ENCODE peak calls at places on chromosomes 7 and 10, in ten cellular contexts. X is CD4-positive, alpha-beta T cell; R is Peyer's patch; A is A549; Z is brain microvascular endothelial cell; J is foreskin keratinocyte; C is retinal pigment epithelial cell; F is left ventricle myocardium inferior; U is lower lobe of right lung; D is AG04450. P is an unnamed sample.

GRCh38 chr7:94396044-94396443 is 1.3 kb downstream of the COL1A2 start:
- DNase-seq in X (no peak), R (no peak), A (no peak), Z (peak), J (no peak), C (no peak), F (no peak), U (no peak), D (peak), P (no peak)

GRCh38 chr7:4134631-4135030 is 547.5 kb upstream of the FOXK1 start:
- DNase-seq in X (peak), R (peak), A (no peak), Z (no peak), J (no peak), C (no peak), F (no peak), U (peak), D (no peak), P (no peak)

GRCh38 chr7:42292991-42293521 is 56.0 kb upstream of the GLI3 start:
- DNase-seq in X (no peak), R (no peak), A (no peak), Z (no peak), J (peak), C (no peak), F (no peak), U (peak), D (no peak), P (no peak)

GRCh38 chr7:20229652-20230500 is 12.7 kb upstream of the MACC1 start:
- DNase-seq in X (no peak), R (no peak), A (peak), Z (peak), J (no peak), C (peak), F (no peak), U (no peak), D (peak), P (no peak)

GRCh38 chr10:71715860-71716259 is 3.7 kb downstream of the C10orf105 start:
- DNase-seq in X (no peak), R (no peak), A (no peak), Z (no peak), J (no peak), C (no peak), F (no peak), U (no peak), D (no peak), P (no peak)

GRCh38 chr7:1226155-1226901 is 6.3 kb upstream of the UNCX start:
- DNase-seq in X (no peak), R (no peak), A (no peak), Z (no peak), J (no peak), C (no peak), F (no peak), U (no peak), D (no peak), P (no peak)

GRCh38 chr7:143407296-143408246 is 1.1 kb downstream of the EPHA1 start:
- DNase-seq in X (peak), R (peak), A (no peak), Z (no peak), J (no peak), C (no peak), F (no peak), U (no peak), D (no peak), P (no peak)

GRCh38 chr7:20351901-20352300 is 21.2 kb downstream of the ITGB8 start:
- DNase-seq in X (no peak), R (no peak), A (peak), Z (no peak), J (no peak), C (no peak), F (no peak), U (no peak), D (no peak), P (no peak)

GRCh38 chr7:21059069-21059468 is 272.4 kb upstream of the SP8 start:
- DNase-seq in X (no peak), R (no peak), A (peak), Z (no peak), J (peak), C (no peak), F (no peak), U (no peak), D (no peak), P (no peak)

GRCh38 chr10:48976208-48976607 is 36.6 kb upstream of the LRRC18 start:
- DNase-seq in X (no peak), R (no peak), A (peak), Z (no peak), J (no peak), C (no peak), F (no peak), U (no peak), D (no peak), P (peak)

GRCh38 chr7:102912742-102913141 is at the start of gene LRRC17:
- DNase-seq in X (no peak), R (no peak), A (no peak), Z (peak), J (no peak), C (no peak), F (no peak), U (no peak), D (peak), P (no peak)

GRCh38 chr10:93938140-93938539 is 44.4 kb downstream of the SLC35G1 start:
- DNase-seq in X (no peak), R (no peak), A (no peak), Z (no peak), J (no peak), C (no peak), F (no peak), U (no peak), D (no peak), P (no peak)

GRCh38 chr7:26681819-26682418 is 182.5 kb downstream of the SKAP2 start:
- DNase-seq in X (no peak), R (no peak), A (peak), Z (no peak), J (no peak), C (no peak), F (no peak), U (no peak), D (no peak), P (no peak)

GRCh38 chr7:147400221-147400689 is 1190.3 kb upstream of the C7orf33 start:
- DNase-seq in X (no peak), R (no peak), A (no peak), Z (peak), J (no peak), C (peak), F (no peak), U (no peak), D (peak), P (no peak)

GRCh38 chr10:78780551-78780961 is 288.2 kb upstream of the ZMIZ1 start:
- DNase-seq in X (peak), R (peak), A (no peak), Z (no peak), J (no peak), C (no peak), F (peak), U (no peak), D (no peak), P (peak)

DNA sequence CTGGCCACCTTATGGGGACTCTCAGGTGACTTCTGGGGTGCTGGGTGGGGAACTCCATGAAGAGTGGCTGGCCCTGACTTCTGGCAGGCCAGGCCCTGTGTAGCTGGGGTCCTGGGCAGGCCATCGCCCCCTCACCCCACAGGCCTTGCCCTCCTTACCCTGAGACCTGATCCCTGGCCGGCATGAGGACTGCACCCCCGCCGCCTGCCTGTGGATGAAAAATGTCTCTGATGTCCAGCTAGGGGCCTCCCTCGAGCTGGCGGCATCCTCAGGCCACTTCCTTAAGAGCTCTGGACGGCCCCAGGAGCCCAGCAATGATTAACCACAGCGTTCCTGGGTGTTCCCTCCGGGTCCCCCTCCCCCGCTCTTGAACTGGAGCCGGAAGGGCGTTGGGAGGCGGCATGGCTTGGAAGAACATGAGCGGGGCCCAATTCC is 31.8 kb upstream of the SHH start:
- DNase-seq in X (no peak), R (peak), A (peak), Z (no peak), J (no peak), C (no peak), F (no peak), U (peak), D (no peak), P (no peak)
- TF ChIP-seq CTCF in X (no peak), R (no peak), A (no peak), Z (peak), J (no peak), C (no peak), F (no peak), U (no peak), D (no peak), P (no peak)

GRCh38 chr7:140983802-140984201 is 30.9 kb downstream of the MRPS33 start:
- DNase-seq in X (no peak), R (no peak), A (peak), Z (no peak), J (no peak), C (no peak), F (no peak), U (no peak), D (no peak), P (no peak)
- TF ChIP-seq CTCF in X (no peak), R (no peak), A (peak), Z (peak), J (peak), C (peak), F (no peak), U (no peak), D (peak), P (peak)

GRCh38 chr7:44814956-44815355 is 18.5 kb downstream of the PPIA start:
- DNase-seq in X (no peak), R (no peak), A (peak), Z (no peak), J (no peak), C (no peak), F (no peak), U (no peak), D (no peak), P (no peak)
- TF ChIP-seq CTCF in X (no peak), R (no peak), A (no peak), Z (peak), J (peak), C (no peak), F (no peak), U (no peak), D (no peak), P (no peak)

GRCh38 chr7:32036557-32036956 is 33.6 kb downstream of the PDE1C start:
- DNase-seq in X (no peak), R (no peak), A (no peak), Z (no peak), J (peak), C (no peak), F (no peak), U (no peak), D (no peak), P (no peak)

GRCh38 chr7:32043688-32044087 is 26.5 kb downstream of the PDE1C start:
- DNase-seq in X (no peak), R (no peak), A (peak), Z (peak), J (no peak), C (peak), F (no peak), U (no peak), D (peak), P (no peak)

GRCh38 chr7:32037650-32038198 is 32.5 kb downstream of the PDE1C start:
- DNase-seq in X (no peak), R (no peak), A (no peak), Z (no peak), J (no peak), C (no peak), F (no peak), U (no peak), D (no peak), P (no peak)

GRCh38 chr7:32042900-32043299 is 27.3 kb downstream of the PDE1C start:
- DNase-seq in X (no peak), R (no peak), A (peak), Z (no peak), J (no peak), C (no peak), F (no peak), U (no peak), D (no peak), P (no peak)

DNA sequence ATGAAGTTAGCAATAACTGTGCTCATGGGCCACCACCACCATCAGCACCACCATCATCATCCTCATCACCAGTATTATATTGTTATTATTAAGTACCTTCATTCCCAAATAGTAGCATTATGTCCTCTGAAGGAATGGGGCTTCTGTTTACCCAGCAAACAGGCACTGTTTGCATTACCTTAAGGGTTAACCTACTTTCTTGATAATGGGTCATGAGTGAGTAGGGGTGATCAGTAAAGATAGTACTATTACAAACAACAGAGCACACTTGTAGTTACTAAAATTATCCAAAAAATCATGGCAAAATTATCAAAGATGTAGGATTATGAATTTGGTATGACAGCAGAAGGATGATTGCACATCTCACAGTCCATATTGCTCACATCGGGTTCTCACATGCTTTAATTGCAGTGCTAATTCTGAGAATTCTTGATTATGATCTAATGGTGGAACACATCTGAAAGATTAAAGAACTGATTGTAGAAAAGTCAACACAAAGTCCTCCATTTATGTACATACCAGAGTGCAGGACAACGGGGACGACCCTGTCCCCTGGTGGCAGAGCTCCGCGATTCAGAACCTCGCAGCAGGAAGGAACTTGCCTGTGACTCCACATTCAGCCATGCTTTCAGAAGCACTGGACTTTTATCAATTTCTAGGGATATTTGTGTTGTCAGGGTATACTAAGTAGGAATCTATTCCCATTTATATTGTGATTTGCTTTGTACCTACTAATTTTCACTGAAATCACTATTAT is 31.0 kb downstream of the PDE1C start:
- DNase-seq in X (no peak), R (no peak), A (peak), Z (no peak), J (no peak), C (no peak), F (no peak), U (no peak), D (no peak), P (no peak)
- TF ChIP-seq CTCF in X (no peak), R (no peak), A (no peak), Z (peak), J (peak), C (no peak), F (peak), U (no peak), D (no peak), P (no peak)

GRCh38 chr7:101126651-101127459 is at the start of gene SERPINE1:
- DNase-seq in X (peak), R (peak), A (peak), Z (peak), J (peak), C (peak), F (peak), U (peak), D (peak), P (peak)
- TF ChIP-seq CTCF in X (no peak), R (no peak), A (peak), Z (peak), J (peak), C (no peak), F (peak), U (peak), D (peak), P (peak)

DNA sequence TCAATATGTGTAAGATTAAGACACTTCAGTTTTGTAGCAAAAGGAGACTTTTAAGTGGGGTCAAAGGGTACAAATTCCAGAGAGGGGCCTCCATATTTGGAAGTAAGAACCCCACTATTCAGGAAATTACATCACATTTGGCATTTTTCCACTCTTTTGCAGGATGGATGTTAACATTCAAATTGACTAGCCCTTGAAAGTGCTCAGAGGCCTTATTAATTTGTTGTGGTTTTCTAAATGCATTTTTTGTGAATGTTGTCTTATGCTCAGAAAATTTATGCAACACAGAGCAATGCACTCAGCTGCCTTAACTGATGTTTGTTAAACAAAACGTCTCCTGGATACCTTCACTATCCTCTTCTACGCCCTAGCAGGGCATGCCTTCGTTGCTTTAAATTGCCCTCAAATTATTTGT is 50.9 kb upstream of the PDLIM1 start:
- DNase-seq in X (no peak), R (no peak), A (no peak), Z (no peak), J (no peak), C (no peak), F (no peak), U (no peak), D (no peak), P (no peak)
- TF ChIP-seq CTCF in X (no peak), R (no peak), A (no peak), Z (no peak), J (no peak), C (no peak), F (no peak), U (no peak), D (no peak), P (no peak)

P was measured in CD14-positive monocyte.